ENCODE peak calls at places on chromosomes 13 and 19, in eight cellular contexts. V is WERI-Rb-1, L is GM04504, C is left cardiac atrium, Y is NCI-H2227 treated with DMSO at 0.1 percent for 48 hours, O is immature natural killer cell, Z is heart left ventricle, G is NCI-H1417. M is an unnamed sample.

GRCh38 chr19:1001538-1002166 is 1.4 kb downstream of the GRIN3B start:
- DNase-seq in O (peak), V (peak), C (no peak), Y (no peak), G (peak), L (no peak), Z (no peak), M (no peak)

GRCh38 chr19:17695198-17695597 is 7.0 kb upstream of the UNC13A start:
- DNase-seq in G (no peak), C (no peak), V (no peak), L (no peak), O (no peak), Z (no peak), Y (no peak), M (no peak)

GRCh38 chr13:49026851-49027250 is 51.1 kb downstream of the FNDC3A start:
- DNase-seq in Z (no peak), C (no peak), G (no peak), L (no peak), Y (no peak), O (no peak), V (no peak), M (no peak)

GRCh38 chr13:36357231-36357630 is 11.0 kb upstream of the SPART start:
- DNase-seq in L (no peak), V (no peak), O (no peak), G (no peak), C (no peak), Z (no peak), Y (no peak), M (no peak)

GRCh38 chr19:42052241-42052863 is 17.7 kb downstream of the GRIK5 start:
- DNase-seq in Z (peak), G (peak), L (no peak), O (no peak), C (no peak), Y (no peak), V (peak), M (no peak)

GRCh38 chr13:101292711-101293110 is 123.6 kb downstream of the NALCN start:
- DNase-seq in Y (no peak), L (no peak), Z (no peak), G (no peak), C (no peak), O (no peak), V (no peak), M (no peak)

GRCh38 chr19:5002143-5002542 is 33.2 kb downstream of the KDM4B start:
- DNase-seq in O (no peak), G (no peak), Y (no peak), Z (peak), C (no peak), L (no peak), V (no peak), M (peak)

GRCh38 chr13:99992376-99992775 is 10.8 kb downstream of the ZIC2 start:
- DNase-seq in Y (no peak), G (no peak), C (no peak), Z (no peak), V (no peak), L (no peak), O (no peak), M (no peak)

GRCh38 chr13:75618308-75618707 is 17.8 kb upstream of the LMO7 start:
- DNase-seq in C (no peak), Y (no peak), Z (no peak), O (no peak), V (no peak), G (no peak), L (no peak), M (no peak)

GRCh38 chr13:40433577-40433976 is 232.9 kb downstream of the FOXO1 start:
- DNase-seq in V (no peak), Z (no peak), Y (no peak), C (no peak), O (peak), L (no peak), G (no peak), M (no peak)

M was measured in HS-5.